ENCODE peak calls at places on chromosome 9, in seven cellular contexts. P is A172, L is cerebellum, U is aorta, D is substantia nigra, F is KBM-7, O is islet precursor cell. E is an unnamed sample.

GRCh38 chr9:127568618-127568970 is 43.5 kb upstream of the STXBP1 start:
- DNase-seq in P (no peak), F (no peak), O (no peak), D (no peak), U (no peak), L (no peak), E (no peak)

GRCh38 chr9:131661954-131662621 is 77.8 kb downstream of the RAPGEF1 start:
- DNase-seq in U (no peak), F (no peak), D (no peak), L (no peak), O (no peak), P (no peak), E (peak)

GRCh38 chr9:128550770-128551651 is 1.4 kb upstream of the SPTAN1 start:
- DNase-seq in D (peak), U (peak), F (no peak), P (peak), L (peak), O (peak), E (no peak)

GRCh38 chr9:2465921-2466460 is 155.6 kb upstream of the VLDLR start:
- DNase-seq in U (no peak), F (no peak), O (no peak), L (no peak), P (no peak), D (no peak), E (no peak)

GRCh38 chr9:98970532-98971041 is 26.9 kb downstream of the COL15A1 start:
- DNase-seq in D (no peak), L (no peak), F (no peak), P (no peak), O (no peak), U (no peak), E (no peak)

GRCh38 chr9:114272739-114273431 is 50.0 kb upstream of the ORM1 start:
- DNase-seq in O (peak), U (peak), P (no peak), F (no peak), L (peak), D (no peak), E (no peak)

GRCh38 chr9:93962041-93962440 is 6.9 kb upstream of the BARX1 start:
- DNase-seq in P (peak), F (no peak), O (no peak), L (no peak), D (no peak), U (no peak), E (no peak)

GRCh38 chr9:34515959-34516358 is 6.8 kb downstream of the ENHO start:
- DNase-seq in P (no peak), F (no peak), O (no peak), U (no peak), D (no peak), L (no peak), E (no peak)

GRCh38 chr9:21583628-21584027 is 101.5 kb upstream of the IFNE start:
- DNase-seq in U (no peak), L (no peak), O (no peak), D (no peak), F (no peak), P (no peak), E (no peak)

GRCh38 chr9:123338710-123339665 is 17.0 kb upstream of the CRB2 start:
- DNase-seq in F (peak), D (no peak), U (peak), L (no peak), P (peak), O (no peak), E (no peak)

GRCh38 chr9:129889936-129890717 is 54.9 kb downstream of the USP20 start:
- DNase-seq in F (peak), U (peak), L (no peak), O (peak), D (no peak), P (no peak), E (peak)

GRCh38 chr9:129313331-129313955 is 135.4 kb upstream of the IER5L start:
- DNase-seq in F (no peak), L (no peak), O (peak), U (no peak), P (no peak), D (no peak), E (no peak)

GRCh38 chr9:124251605-124252366 is 6.0 kb upstream of the NEK6 start:
- DNase-seq in D (no peak), P (peak), F (no peak), U (no peak), L (no peak), O (peak), E (no peak)

GRCh38 chr9:3477236-3477834 is 48.5 kb downstream of the RFX3 start:
- DNase-seq in P (no peak), L (no peak), D (no peak), U (no peak), F (no peak), O (no peak), E (no peak)

GRCh38 chr9:18393340-18394130 is 80.4 kb upstream of the ADAMTSL1 start:
- DNase-seq in P (peak), F (peak), U (no peak), D (peak), O (peak), L (no peak), E (no peak)

GRCh38 chr9:35814106-35814840 is 569 bp downstream of the HINT2 start:
- DNase-seq in O (peak), P (peak), F (peak), D (peak), U (peak), L (peak), E (no peak)

GRCh38 chr9:134637241-134637640 is 4.4 kb upstream of the COL5A1 start:
- DNase-seq in P (peak), D (peak), F (no peak), L (no peak), U (peak), O (peak), E (no peak)

E was measured in effector memory CD4-positive, alpha-beta T cell.